ENCODE peak calls at places on chromosomes 7 and 10, in five cellular contexts. E is uterus, X is hepatocyte, U is cardiac fibroblast, K is Peyer's patch. I is an unnamed sample.

GRCh38 chr7:91201731-91202130 is 62.5 kb upstream of the FZD1 start:
- DNase-seq in E (no peak), U (no peak), K (no peak), X (no peak), I (no peak)

GRCh38 chr7:23938937-23939552 is 229.0 kb downstream of the STK31 start:
- DNase-seq in U (peak), X (peak), E (no peak), K (peak), I (peak)

GRCh38 chr7:50854247-50854646 is 71.6 kb upstream of the GRB10 start:
- DNase-seq in K (no peak), X (no peak), E (no peak), U (no peak), I (no peak)

GRCh38 chr10:91420868-91421267 is 10.7 kb downstream of the HECTD2 start:
- DNase-seq in X (no peak), E (no peak), U (peak), K (no peak), I (peak)

GRCh38 chr10:131199646-131200045 is 111.9 kb downstream of the TCERG1L start:
- DNase-seq in E (no peak), U (no peak), X (no peak), K (peak), I (no peak)

GRCh38 chr10:9613338-9613737 is 1404.3 kb upstream of the CELF2 start:
- DNase-seq in U (peak), X (no peak), K (no peak), E (no peak), I (no peak)

GRCh38 chr7:2440608-2441245 is 35.5 kb downstream of the GRIFIN start:
- DNase-seq in K (no peak), X (peak), U (no peak), E (no peak), I (peak)

GRCh38 chr7:29315302-29316270 is 121.0 kb downstream of the CHN2 start:
- DNase-seq in X (no peak), U (no peak), K (no peak), E (no peak), I (no peak)

GRCh38 chr7:108181073-108181985 is 51.2 kb upstream of the LAMB4 start:
- DNase-seq in E (no peak), X (peak), K (no peak), U (peak), I (peak)

GRCh38 chr10:77582710-77583115 is 54.9 kb downstream of the KCNMA1 start:
- DNase-seq in E (no peak), U (peak), K (no peak), X (peak), I (peak)

GRCh38 chr10:96740579-96741281 is 20.4 kb upstream of the PIK3AP1 start:
- DNase-seq in K (peak), U (no peak), X (no peak), E (no peak), I (no peak)

GRCh38 chr10:130974171-130974570 is 337.4 kb downstream of the TCERG1L start:
- DNase-seq in U (no peak), K (no peak), X (no peak), E (no peak), I (no peak)

GRCh38 chr10:118754132-118754555 is 626 bp downstream of the CACUL1 start:
- DNase-seq in K (peak), E (no peak), X (peak), U (peak), I (peak)

GRCh38 chr10:88271736-88272135 is 311.4 kb downstream of the RNLS start:
- DNase-seq in U (peak), K (no peak), X (no peak), E (no peak), I (peak)

GRCh38 chr7:44380831-44381493 is 55.6 kb upstream of the CAMK2B start:
- DNase-seq in E (no peak), K (no peak), X (no peak), U (peak), I (peak)

GRCh38 chr10:86451604-86451960 is 70.0 kb downstream of the WAPL start:
- DNase-seq in K (no peak), E (no peak), X (no peak), U (no peak), I (no peak)

GRCh38 chr10:125156196-125156595 is 4.2 kb downstream of the CTBP2 start:
- DNase-seq in U (no peak), E (no peak), X (no peak), K (peak), I (no peak)

GRCh38 chr7:17506090-17506489 is 207.6 kb downstream of the AHR start:
- DNase-seq in K (no peak), U (peak), X (peak), E (no peak), I (no peak)

GRCh38 chr10:50846753-50847152 is 38.7 kb downstream of the A1CF start:
- DNase-seq in E (no peak), U (peak), K (no peak), X (no peak), I (peak)

GRCh38 chr7:107630342-107630741 is 30.3 kb upstream of the SLC26A4 start:
- DNase-seq in U (no peak), X (no peak), K (no peak), E (no peak), I (no peak)

GRCh38 chr7:22094413-22095304 is 149.0 kb upstream of the CDCA7L start:
- DNase-seq in X (no peak), E (no peak), K (no peak), U (peak), I (no peak)

GRCh38 chr10:69438531-69439349 is 12.5 kb upstream of the TSPAN15 start:
- DNase-seq in X (peak), E (no peak), U (peak), K (no peak), I (peak)

GRCh38 chr10:24503627-24504320 is 219.9 kb downstream of the ARHGAP21 start:
- DNase-seq in E (no peak), X (peak), U (peak), K (peak), I (peak)

GRCh38 chr7:116354171-116354545 is 143.8 kb downstream of the TES start:
- DNase-seq in K (peak), X (peak), U (peak), E (peak), I (peak)

GRCh38 chr10:48981310-48981907 is 41.8 kb upstream of the LRRC18 start:
- DNase-seq in X (peak), U (peak), E (peak), K (peak), I (peak)

GRCh38 chr7:47336178-47337020 is 245.5 kb downstream of the TNS3 start:
- DNase-seq in U (peak), E (no peak), X (no peak), K (no peak), I (peak)

GRCh38 chr10:124074471-124075109 is 18.8 kb downstream of the CHST15 start:
- DNase-seq in E (no peak), K (peak), U (no peak), X (no peak), I (no peak)

GRCh38 chr10:118721005-118721876 is 33.5 kb downstream of the CACUL1 start:
- DNase-seq in E (peak), K (peak), U (peak), X (peak), I (peak)

GRCh38 chr10:123896217-123896927 is 4.8 kb upstream of the CPXM2 start:
- DNase-seq in E (no peak), X (no peak), U (no peak), K (no peak), I (no peak)

GRCh38 chr7:41131956-41132355 is 570.9 kb downstream of the INHBA start:
- DNase-seq in K (no peak), X (no peak), U (no peak), E (no peak), I (no peak)

GRCh38 chr7:50092579-50093411 is at the start of gene ZPBP:
- DNase-seq in U (peak), X (peak), K (peak), E (no peak), I (peak)

GRCh38 chr7:146554568-146554967 is 438.0 kb downstream of the CNTNAP2 start:
- DNase-seq in K (no peak), U (no peak), X (no peak), E (no peak), I (no peak)

GRCh38 chr7:71885487-71885886 is 526.7 kb downstream of the CALN1 start:
- DNase-seq in K (no peak), E (no peak), U (no peak), X (no peak), I (no peak)

GRCh38 chr7:120760050-120760449 is 97.9 kb downstream of the TSPAN12 start:
- DNase-seq in U (no peak), K (no peak), E (no peak), X (no peak), I (no peak)

GRCh38 chr7:107902381-107902780 is 11.4 kb downstream of the DLD start:
- DNase-seq in X (no peak), U (no peak), K (no peak), E (no peak), I (no peak)

GRCh38 chr10:6086375-6087233 is 2.2 kb upstream of the RBM17 start:
- DNase-seq in U (peak), E (peak), X (peak), K (peak), I (peak)

GRCh38 chr10:48800283-48800675 is 115.6 kb downstream of the WDFY4 start:
- DNase-seq in K (no peak), X (no peak), E (no peak), U (no peak), I (no peak)

GRCh38 chr7:102077081-102077480 is 209.6 kb upstream of the SH2B2 start:
- DNase-seq in E (no peak), U (no peak), K (no peak), X (no peak), I (no peak)

GRCh38 chr7:45888185-45888992 is at the start of gene IGFBP1:
- DNase-seq in X (peak), K (no peak), E (no peak), U (no peak), I (peak)

GRCh38 chr7:155804897-155805825 is 7.1 kb downstream of the SHH start:
- DNase-seq in K (peak), X (peak), E (no peak), U (peak), I (peak)
- TF ChIP-seq CTCF in K (peak), X (peak), E (no peak), U (peak), I (peak)

DNA sequence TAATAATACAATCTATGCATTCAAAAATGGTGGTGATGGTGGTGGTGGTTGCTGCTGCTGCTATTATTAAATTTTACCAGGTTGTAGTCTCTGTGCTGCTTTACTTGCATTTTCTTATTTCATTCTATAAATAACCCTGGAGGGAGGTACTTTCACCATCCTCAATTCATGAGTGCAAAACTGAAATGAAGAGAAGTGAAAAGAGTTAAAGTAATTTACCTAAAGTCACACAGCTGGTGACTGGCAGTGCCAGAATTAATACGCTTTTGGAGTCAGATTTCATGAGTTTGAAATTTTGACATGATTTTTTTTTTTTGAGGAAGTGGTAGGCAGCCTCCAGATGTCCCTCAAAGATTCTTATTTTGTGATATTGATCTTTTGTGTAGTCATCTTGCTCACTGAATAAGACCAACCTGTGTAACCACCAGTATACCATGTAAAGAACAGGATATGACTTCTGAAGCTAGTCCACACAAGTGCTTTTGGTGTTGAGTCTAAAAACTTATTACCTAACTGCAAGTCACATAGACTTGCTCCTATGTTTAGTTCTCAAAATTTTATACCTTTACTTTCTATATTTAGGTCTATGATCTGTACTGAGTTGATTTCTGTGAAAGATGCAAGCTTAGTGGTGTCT is 218.8 kb downstream of the ZWINT start:
- DNase-seq in X (no peak), U (no peak), E (no peak), K (no peak), I (no peak)
- H3K4me3 ChIP-seq in X (no peak), U (no peak), E (no peak), K (no peak), I (no peak)

DNA sequence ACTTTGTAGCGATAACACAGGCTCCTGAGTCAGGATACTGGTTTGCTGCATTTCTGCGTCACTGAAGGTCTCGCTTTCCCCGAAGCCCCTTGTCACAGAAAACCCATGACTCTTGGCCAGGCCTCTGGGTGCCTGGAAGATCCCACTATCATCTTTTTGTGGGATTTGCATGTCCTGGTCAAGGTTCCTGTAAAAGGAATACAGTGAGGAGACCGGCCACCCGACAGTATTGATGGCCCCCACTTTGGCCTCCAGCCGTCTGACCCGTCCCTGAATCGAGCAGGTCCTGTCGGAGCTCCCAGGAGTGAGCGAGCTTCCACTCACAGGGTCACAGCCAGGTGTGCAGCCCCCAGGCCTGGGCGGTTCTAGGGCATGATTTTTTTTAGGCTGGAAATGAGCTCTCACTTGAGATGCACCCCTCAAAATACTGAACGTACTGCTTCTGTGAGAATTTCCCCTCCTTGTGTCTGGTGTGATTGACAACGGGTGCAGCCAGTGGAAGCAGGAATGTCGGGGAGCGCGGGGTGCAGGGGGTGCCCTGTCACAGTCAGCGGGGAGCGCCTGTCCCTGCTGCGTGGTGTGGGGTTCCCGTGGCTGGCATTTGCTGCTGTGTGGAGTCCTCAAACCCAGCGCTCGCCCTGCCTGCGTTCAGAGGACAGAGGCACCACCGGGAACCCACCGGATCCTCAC is 75.8 kb downstream of the DNAJB6 start:
- DNase-seq in U (no peak), X (no peak), K (no peak), E (no peak), I (no peak)
- TF ChIP-seq CTCF in U (no peak), X (no peak), K (no peak), E (no peak), I (no peak)

GRCh38 chr10:29591416-29591968 is 43.3 kb downstream of the SVIL start:
- DNase-seq in U (no peak), X (no peak), E (no peak), K (no peak), I (no peak)

GRCh38 chr10:29595146-29595545 is 39.6 kb downstream of the SVIL start:
- DNase-seq in X (no peak), K (no peak), E (no peak), U (no peak), I (no peak)

GRCh38 chr10:29588640-29589421 is 45.9 kb downstream of the SVIL start:
- DNase-seq in X (no peak), U (peak), E (no peak), K (no peak), I (peak)

GRCh38 chr10:29586509-29586908 is 48.3 kb downstream of the SVIL start:
- DNase-seq in K (no peak), U (no peak), X (no peak), E (no peak), I (no peak)

GRCh38 chr10:29590598-29591415 is 44.0 kb downstream of the SVIL start:
- DNase-seq in E (no peak), U (peak), K (no peak), X (peak), I (peak)
- H3K4me3 ChIP-seq in E (no peak), U (no peak), K (no peak), X (no peak), I (peak)

GRCh38 chr10:114552050-114552449 is 106.0 kb downstream of the ABLIM1 start:
- DNase-seq in U (no peak), E (no peak), K (no peak), X (peak), I (no peak)

GRCh38 chr10:114551310-114551972 is 106.6 kb downstream of the ABLIM1 start:
- DNase-seq in U (peak), E (peak), X (peak), K (peak), I (no peak)

GRCh38 chr10:114548662-114549061 is 109.4 kb downstream of the ABLIM1 start:
- DNase-seq in E (peak), U (peak), X (peak), K (peak), I (peak)

GRCh38 chr10:114547466-114547865 is 110.6 kb downstream of the ABLIM1 start:
- DNase-seq in X (no peak), U (no peak), E (no peak), K (no peak), I (no peak)

GRCh38 chr10:114550756-114551290 is 107.3 kb downstream of the ABLIM1 start:
- DNase-seq in U (peak), E (no peak), K (no peak), X (peak), I (peak)
- TF ChIP-seq CTCF in U (peak), E (peak), K (peak), X (peak), I (peak)

DNA sequence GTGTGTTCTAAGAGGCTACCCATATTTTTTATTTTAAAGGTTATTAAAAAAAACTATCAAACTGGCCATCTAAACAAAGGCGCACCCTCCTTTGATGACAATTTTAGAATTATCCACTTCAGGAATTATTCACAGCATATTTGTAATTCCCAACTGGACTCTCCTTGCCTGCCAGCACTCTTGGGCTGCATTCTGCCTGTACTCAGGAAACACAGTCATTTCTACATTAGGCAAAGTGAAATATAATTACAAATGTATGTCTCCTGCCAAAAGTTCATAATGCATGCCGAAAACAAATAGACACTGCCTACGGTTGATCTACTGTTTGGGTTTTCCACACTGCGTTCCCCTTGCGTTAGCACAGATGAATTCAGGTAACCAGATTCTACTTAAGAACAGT is 2.0 kb downstream of the HGF start:
- DNase-seq in U (peak), E (no peak), X (no peak), K (no peak), I (no peak)
- H3K4me3 ChIP-seq in U (peak), E (no peak), X (no peak), K (no peak), I (no peak)

DNA sequence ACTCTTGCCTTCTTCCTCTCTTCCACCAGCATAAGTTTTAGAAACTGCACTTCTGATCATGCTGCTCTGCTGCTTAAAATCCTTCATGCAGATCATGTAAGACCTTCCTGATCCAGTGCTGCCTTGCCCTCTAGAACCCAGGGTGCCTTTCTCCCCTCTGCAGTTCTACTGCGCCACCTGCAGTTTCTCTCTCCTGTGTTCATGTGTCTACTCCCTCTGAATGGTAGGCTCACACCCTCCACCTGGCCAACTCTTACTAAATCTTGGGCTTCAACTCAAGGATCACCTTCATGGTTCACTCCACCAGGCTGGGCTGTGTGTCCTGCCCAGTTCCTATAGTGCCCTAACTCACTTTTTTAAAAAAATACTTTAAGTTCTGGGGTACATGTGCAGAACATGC is 174.6 kb upstream of the ITGB1 start:
- DNase-seq in K (no peak), E (no peak), U (no peak), X (no peak), I (peak)
- TF ChIP-seq CTCF in K (peak), E (no peak), U (no peak), X (no peak), I (peak)

DNA sequence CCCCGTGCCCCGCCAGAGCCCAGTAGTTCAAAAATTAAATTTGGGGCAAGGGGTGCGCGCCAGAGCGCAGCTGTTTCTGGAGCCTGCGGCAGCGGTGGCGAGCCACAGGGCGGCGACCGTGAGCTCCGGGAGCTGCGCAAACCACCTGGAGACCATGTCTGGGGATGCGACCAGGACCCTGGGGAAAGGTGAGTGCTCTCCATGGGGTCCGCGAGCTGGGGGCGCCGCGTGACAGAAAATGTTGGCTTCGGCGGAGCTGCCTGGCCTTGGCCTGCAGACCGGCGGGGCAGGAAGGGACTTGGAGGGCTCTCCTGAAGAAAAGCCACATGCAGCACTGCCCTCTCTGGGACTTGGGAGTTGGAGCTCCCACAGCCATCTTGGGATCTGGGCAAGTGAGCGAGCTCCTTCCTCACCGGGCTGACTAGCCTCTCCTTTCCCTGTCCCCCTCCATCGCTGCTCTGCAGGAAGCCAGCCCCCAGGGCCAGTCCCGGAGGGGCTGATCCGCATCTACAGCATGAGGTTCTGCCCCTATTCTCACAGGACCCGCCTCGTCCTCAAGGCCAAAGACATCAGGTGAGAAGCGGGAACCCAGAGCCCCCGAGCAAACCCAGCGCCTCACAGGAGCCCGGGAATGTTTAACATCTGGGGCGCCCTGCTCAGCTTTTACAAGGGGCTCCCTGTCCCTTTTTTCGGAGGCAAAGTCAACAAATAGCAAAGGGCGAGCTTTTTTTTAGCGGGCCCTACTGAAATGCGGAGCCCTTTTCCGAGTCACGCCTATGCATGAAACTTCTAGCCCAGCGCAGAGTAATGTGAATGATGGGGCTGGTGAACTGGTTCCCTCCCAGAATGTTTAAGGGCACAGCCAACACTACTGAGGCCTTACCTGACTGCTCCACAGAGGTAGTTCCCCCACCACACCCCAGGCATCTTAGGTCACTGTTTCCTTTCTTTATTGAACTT is 6.1 kb downstream of the GSTO2 start:
- DNase-seq in E (no peak), X (peak), U (peak), K (peak), I (peak)
- H3K4me3 ChIP-seq in E (peak), X (no peak), U (peak), K (no peak), I (peak)

I was measured in epithelial cell of esophagus.